ENCODE peak calls at places on chromosomes 13 and 19, in seven cellular contexts. Y is upper lobe of right lung; Q is neural progenitor cell; E is AG04450; C is heart left ventricle; L is suprapubic skin; H is CD8-positive, alpha-beta T cell. K is an unnamed sample.

GRCh38 chr19:575527-576506 is 3.4 kb downstream of the BSG start:
- DNase-seq in H (no peak), Y (no peak), L (peak; percentile 61), E (no peak), Q (no peak), C (peak; percentile 90), K (no peak)

GRCh38 chr19:18594096-18594823 is 5.7 kb downstream of the REX1BD start:
- DNase-seq in C (peak; percentile 74), E (no peak), Y (peak; percentile 84), H (peak; percentile 74), L (no peak), Q (peak; percentile 96), K (peak; percentile 71)

GRCh38 chr19:42111384-42111783 is 20.9 kb downstream of the POU2F2 start:
- DNase-seq in H (no peak), Y (no peak), L (no peak), E (no peak), Q (no peak), C (no peak), K (no peak)

GRCh38 chr13:75766636-75767035 is 130.5 kb downstream of the LMO7 start:
- DNase-seq in Y (no peak), Q (no peak), E (no peak), L (no peak), H (no peak), C (no peak), K (no peak)

GRCh38 chr13:85700909-85701308 is 98.3 kb downstream of the SLITRK6 start:
- DNase-seq in L (no peak), Y (no peak), Q (no peak), H (no peak), C (no peak), E (no peak), K (no peak)

GRCh38 chr19:10013316-10013715 is at the start of gene RDH8:
- DNase-seq in L (no peak), Y (no peak), Q (no peak), E (no peak), H (no peak), C (no peak), K (no peak)

GRCh38 chr19:54142166-54142780 is 4.7 kb downstream of the CNOT3 start:
- DNase-seq in C (no peak), Q (no peak), E (no peak), L (no peak), H (no peak), Y (no peak), K (no peak)

GRCh38 chr19:1360818-1361461 is 22.8 kb upstream of the NDUFS7 start:
- DNase-seq in C (peak; percentile 83), Y (peak; percentile 74), E (peak; percentile 58), H (no peak), L (no peak), Q (peak; percentile 75), K (no peak)

DNA sequence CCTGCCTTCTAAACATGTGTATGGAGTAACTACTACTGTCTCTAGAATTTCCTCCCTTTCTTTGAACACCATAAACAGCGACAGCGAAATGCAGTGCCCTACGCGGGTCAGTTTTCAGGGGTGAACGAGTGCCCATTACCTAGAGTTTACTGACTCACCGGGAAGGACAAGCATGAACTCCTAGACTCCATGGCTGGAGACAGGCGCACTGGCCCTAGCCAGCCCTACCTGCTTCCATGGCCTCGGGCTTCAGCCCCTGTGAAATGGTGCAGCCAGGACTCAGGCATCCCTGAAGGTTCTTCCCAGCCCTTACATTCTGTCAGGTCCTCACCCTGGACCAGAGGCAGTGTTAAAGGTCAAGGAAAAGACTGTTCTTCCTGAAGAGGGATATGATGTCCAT is 8.5 kb downstream of the RANBP3 start:
- DNase-seq in H (no peak), Q (no peak), E (no peak), L (peak; percentile 45), C (no peak), Y (no peak), K (no peak)
- H3K27ac ChIP-seq in H (no peak overlapping the region), Q (peak overlapping the region; percentile 61), E (peak overlapping the region; percentile 21), L (peak overlapping the region; percentile 69), C (no peak overlapping the region), Y (peak overlapping the region; percentile 47), K (peak overlapping the region; percentile 44)

DNA sequence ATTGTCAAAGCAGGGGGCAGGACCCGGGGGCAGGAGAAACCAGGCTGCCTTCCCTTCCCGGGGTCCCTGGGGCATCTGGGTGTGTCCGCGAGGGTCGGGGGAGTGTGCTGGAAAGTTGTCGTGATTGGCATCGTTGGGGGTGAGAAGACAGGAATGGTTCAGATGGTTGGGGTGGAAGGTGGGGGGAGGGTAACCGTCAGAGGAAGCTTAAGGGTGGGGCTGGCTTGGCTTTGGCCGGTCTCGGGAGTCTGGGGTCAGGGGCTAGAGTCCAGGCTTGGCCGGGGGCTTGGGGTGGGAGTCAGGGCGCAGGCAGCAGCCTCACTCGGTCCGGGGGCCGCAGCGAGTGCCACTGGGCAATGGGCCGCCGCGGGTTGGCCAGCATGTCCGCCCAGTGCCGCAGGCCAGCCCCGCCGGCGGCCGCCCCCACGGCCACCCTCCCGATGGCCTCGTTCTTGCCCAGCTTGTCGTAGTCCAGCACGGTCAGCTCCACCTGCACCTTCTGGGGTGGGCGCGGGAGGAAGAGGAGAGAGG is 6.8 kb upstream of the DNAAF3 start:
- DNase-seq in H (no peak), C (no peak), L (no peak), E (no peak), Q (no peak), Y (no peak), K (no peak)
- TF ChIP-seq CTCF in H (no peak), C (no peak), L (no peak), E (no peak), Q (no peak), Y (no peak), K (no peak)

GRCh38 chr13:48530833-48531232 is 2.0 kb downstream of the RCBTB2 start:
- DNase-seq in Q (no peak), C (no peak), E (no peak), L (no peak), Y (no peak), H (no peak), K (no peak)
- H3K27ac ChIP-seq in Q (no peak overlapping the region), C (no peak overlapping the region), E (no peak overlapping the region), L (no peak overlapping the region), Y (peak overlapping the region; percentile 99), H (no peak overlapping the region), K (no peak overlapping the region)

GRCh38 chr19:57558525-57558924 is 1.1 kb downstream of the ZNF550 start:
- DNase-seq in C (no peak), E (no peak), Q (no peak), Y (no peak), L (no peak), H (no peak), K (no peak)
- TF ChIP-seq CTCF in C (no peak), E (peak; percentile 21), Q (no peak), Y (no peak), L (no peak), H (no peak), K (no peak)

GRCh38 chr13:74131206-74131605 is 3.0 kb downstream of the KLF12 start:
- DNase-seq in Q (no peak), E (no peak), C (no peak), L (no peak), Y (no peak), H (no peak), K (no peak)
- H3K27ac ChIP-seq in Q (no peak overlapping the region), E (no peak overlapping the region), C (peak overlapping the region; percentile 98), L (no peak overlapping the region), Y (peak overlapping the region; percentile 15), H (peak overlapping the region; percentile 98), K (no peak overlapping the region)

GRCh38 chr13:69565334-69565733 is 542.3 kb upstream of the ATXN8OS start:
- DNase-seq in L (no peak), C (no peak), Q (peak; percentile 56), H (no peak), E (no peak), Y (no peak), K (no peak)
- TF ChIP-seq CTCF in L (no peak), C (no peak), Q (peak; percentile 63), H (no peak), E (no peak), Y (no peak), K (no peak)

K was measured in CD4-positive, alpha-beta T cell.